ENCODE peak calls at places on chromosome 11, in nine cellular contexts. I is endothelial cell; T is CD4-positive, alpha-beta memory T cell; W is RWPE1; P is GF-D8; E is HFF-Myc; Q is hypothalamus; Y is AML-193; S is NCI-H774. F is an unnamed sample.

GRCh38 chr11:33383075-33383919 is 126.1 kb downstream of the HIPK3 start:
- DNase-seq in I (no peak), T (no peak), W (no peak), P (no peak), E (no peak), Q (no peak), Y (no peak), S (no peak), F (no peak)

GRCh38 chr11:44631831-44632230 is 66.4 kb downstream of the CD82 start:
- DNase-seq in I (no peak), T (no peak), W (no peak), P (no peak), E (no peak), Q (no peak), Y (no peak), S (no peak), F (no peak)

GRCh38 chr11:64267207-64267945 is 16.0 kb downstream of the PLCB3 start:
- DNase-seq in I (no peak), T (no peak), W (no peak), P (no peak), E (no peak), Q (no peak), Y (no peak), S (no peak), F (no peak)

GRCh38 chr11:96817488-96817887 is 427.7 kb downstream of the JRKL start:
- DNase-seq in I (no peak), T (no peak), W (peak; percentile 11), P (no peak), E (no peak), Q (no peak), Y (no peak), S (no peak), F (no peak)

GRCh38 chr11:71129624-71130023 is 122.8 kb downstream of the SHANK2 start:
- DNase-seq in I (no peak), T (no peak), W (peak; percentile 67), P (no peak), E (peak; percentile 10), Q (no peak), Y (no peak), S (no peak), F (no peak)

GRCh38 chr11:121589946-121590537 is 137.3 kb upstream of the SORL1-AS1 start:
- DNase-seq in I (no peak), T (no peak), W (no peak), P (no peak), E (no peak), Q (no peak), Y (no peak), S (no peak), F (no peak)

GRCh38 chr11:94786264-94787126 is 18.3 kb downstream of the AMOTL1 start:
- DNase-seq in I (no peak), T (peak; percentile 16), W (no peak), P (no peak), E (no peak), Q (no peak), Y (peak; percentile 42), S (peak; percentile 4), F (no peak)

GRCh38 chr11:57546869-57547518 is 9.6 kb downstream of the SMTNL1 start:
- DNase-seq in I (no peak), T (no peak), W (no peak), P (no peak), E (no peak), Q (no peak), Y (no peak), S (no peak), F (no peak)

GRCh38 chr11:32391965-32392553 is 43.3 kb downstream of the WT1 start:
- DNase-seq in I (no peak), T (no peak), W (no peak), P (no peak), E (no peak), Q (no peak), Y (no peak), S (no peak), F (no peak)

GRCh38 chr11:10318527-10318802 is 13.6 kb downstream of the ADM start:
- DNase-seq in I (no peak), T (no peak), W (no peak), P (no peak), E (no peak), Q (no peak), Y (no peak), S (peak; percentile 76), F (no peak)

GRCh38 chr11:64089027-64089360 is 53.3 kb downstream of the FLRT1 start:
- DNase-seq in I (no peak), T (no peak), W (no peak), P (no peak), E (no peak), Q (no peak), Y (no peak), S (no peak), F (no peak)

GRCh38 chr11:10303558-10304363 is 1.1 kb upstream of the ADM start:
- DNase-seq in I (peak; percentile 34), T (peak; percentile 37), W (peak; percentile 59), P (no peak), E (no peak), Q (no peak), Y (peak; percentile 63), S (peak; percentile 35), F (peak; percentile 50)

GRCh38 chr11:5631969-5632635 is 7.3 kb downstream of the TRIM34 start:
- DNase-seq in I (no peak), T (no peak), W (no peak), P (no peak), E (no peak), Q (no peak), Y (no peak), S (no peak), F (no peak)

GRCh38 chr11:69704508-69705245 is 855 bp upstream of the FGF19 start:
- DNase-seq in I (peak; percentile 64), T (no peak), W (no peak), P (no peak), E (no peak), Q (no peak), Y (no peak), S (no peak), F (no peak)

GRCh38 chr11:117075186-117075585 is 23.0 kb downstream of the SIK3 start:
- DNase-seq in I (no peak), T (no peak), W (no peak), P (no peak), E (no peak), Q (no peak), Y (no peak), S (no peak), F (no peak)

GRCh38 chr11:19679952-19680823 is 32.4 kb upstream of the NAV2 start:
- DNase-seq in I (no peak), T (no peak), W (peak; percentile 88), P (no peak), E (peak; percentile 83), Q (peak; percentile 75), Y (no peak), S (no peak), F (peak; percentile 31)

GRCh38 chr11:126874276-126874675 is 126.3 kb downstream of the KIRREL3 start:
- DNase-seq in I (no peak), T (no peak), W (no peak), P (no peak), E (no peak), Q (no peak), Y (no peak), S (no peak), F (no peak)

GRCh38 chr11:93570759-93571413 is 27.7 kb upstream of the SMCO4 start:
- DNase-seq in I (no peak), T (no peak), W (peak; percentile 55), P (no peak), E (peak; percentile 14), Q (no peak), Y (no peak), S (peak; percentile 52), F (no peak)

GRCh38 chr11:898160-898517 is 12.5 kb downstream of the CHID1 start:
- DNase-seq in I (no peak), T (no peak), W (peak; percentile 18), P (no peak), E (no peak), Q (no peak), Y (peak; percentile 11), S (no peak), F (no peak)

F was measured in caudate nucleus.